ENCODE peak calls at places on chromosome 9, in ten cellular contexts. One of them, this sample, is unnamed.

GRCh38 chr9:108645520-108645919 is 210.3 kb downstream of the ACTL7B start:
- DNase-seq in adrenal gland: no peak
- DNase-seq in right lobe of liver: no peak
- DNase-seq in H1: no peak
- DNase-seq in sigmoid colon: no peak
- DNase-seq in spleen: no peak
- DNase-seq in esophagus squamous epithelium: no peak
- DNase-seq in ovary: no peak
- DNase-seq in lower leg skin: no peak
- DNase-seq in uterus: no peak
- DNase-seq in this sample: no peak

GRCh38 chr9:115740986-115741385 is 412.6 kb upstream of the PAPPA start:
- DNase-seq in adrenal gland: no peak
- DNase-seq in right lobe of liver: no peak
- DNase-seq in H1: no peak
- DNase-seq in sigmoid colon: no peak
- DNase-seq in spleen: no peak
- DNase-seq in esophagus squamous epithelium: no peak
- DNase-seq in ovary: no peak
- DNase-seq in lower leg skin: no peak
- DNase-seq in uterus: no peak
- DNase-seq in this sample: no peak

GRCh38 chr9:88659126-88659525 is 124.1 kb downstream of the NXNL2 start:
- DNase-seq in adrenal gland: no peak
- DNase-seq in right lobe of liver: no peak
- DNase-seq in H1: no peak
- DNase-seq in sigmoid colon: no peak
- DNase-seq in spleen: no peak
- DNase-seq in esophagus squamous epithelium: no peak
- DNase-seq in ovary: no peak
- DNase-seq in lower leg skin: no peak
- DNase-seq in uterus: no peak
- DNase-seq in this sample: no peak

GRCh38 chr9:104802110-104802509 is 38.2 kb downstream of the NIPSNAP3B start:
- DNase-seq in adrenal gland: no peak
- DNase-seq in right lobe of liver: no peak
- DNase-seq in H1: no peak
- DNase-seq in sigmoid colon: no peak
- DNase-seq in spleen: no peak
- DNase-seq in esophagus squamous epithelium: no peak
- DNase-seq in ovary: no peak
- DNase-seq in lower leg skin: no peak
- DNase-seq in uterus: no peak
- DNase-seq in this sample: no peak

GRCh38 chr9:76413658-76414057 is 19.4 kb upstream of the RFK start:
- DNase-seq in adrenal gland: no peak
- DNase-seq in right lobe of liver: no peak
- DNase-seq in H1: no peak
- DNase-seq in sigmoid colon: no peak
- DNase-seq in spleen: no peak
- DNase-seq in esophagus squamous epithelium: no peak
- DNase-seq in ovary: no peak
- DNase-seq in lower leg skin: no peak
- DNase-seq in uterus: no peak
- DNase-seq in this sample: no peak

GRCh38 chr9:129143461-129143927 is 32.3 kb downstream of the PTPA start:
- DNase-seq in adrenal gland: peak
- DNase-seq in right lobe of liver: peak
- DNase-seq in H1: no peak
- DNase-seq in sigmoid colon: peak
- DNase-seq in spleen: peak
- DNase-seq in esophagus squamous epithelium: no peak
- DNase-seq in ovary: peak
- DNase-seq in lower leg skin: peak
- DNase-seq in uterus: peak
- DNase-seq in this sample: no peak

GRCh38 chr9:88757406-88758010 is 222.5 kb downstream of the NXNL2 start:
- DNase-seq in adrenal gland: no peak
- DNase-seq in right lobe of liver: no peak
- DNase-seq in H1: no peak
- DNase-seq in sigmoid colon: no peak
- DNase-seq in spleen: peak
- DNase-seq in esophagus squamous epithelium: no peak
- DNase-seq in ovary: no peak
- DNase-seq in lower leg skin: no peak
- DNase-seq in uterus: no peak
- DNase-seq in this sample: no peak

GRCh38 chr9:118533101-118533500 is 828.9 kb downstream of the TLR4 start:
- DNase-seq in adrenal gland: no peak
- DNase-seq in right lobe of liver: no peak
- DNase-seq in H1: no peak
- DNase-seq in sigmoid colon: no peak
- DNase-seq in spleen: no peak
- DNase-seq in esophagus squamous epithelium: no peak
- DNase-seq in ovary: no peak
- DNase-seq in lower leg skin: no peak
- DNase-seq in uterus: no peak
- DNase-seq in this sample: no peak

GRCh38 chr9:131500377-131500776 is 2.3 kb upstream of the POMT1 start:
- DNase-seq in adrenal gland: no peak
- DNase-seq in right lobe of liver: no peak
- DNase-seq in H1: no peak
- DNase-seq in sigmoid colon: no peak
- DNase-seq in spleen: no peak
- DNase-seq in esophagus squamous epithelium: no peak
- DNase-seq in ovary: no peak
- DNase-seq in lower leg skin: no peak
- DNase-seq in uterus: no peak
- DNase-seq in this sample: no peak

GRCh38 chr9:19379697-19380046 is 364 bp downstream of the RPS6 start:
- DNase-seq in adrenal gland: peak
- DNase-seq in right lobe of liver: no peak
- DNase-seq in H1: no peak
- DNase-seq in sigmoid colon: no peak
- DNase-seq in spleen: peak
- DNase-seq in esophagus squamous epithelium: no peak
- DNase-seq in ovary: no peak
- DNase-seq in lower leg skin: peak
- DNase-seq in uterus: no peak
- DNase-seq in this sample: no peak

GRCh38 chr9:71514344-71514975 is 253.9 kb downstream of the CEMIP2 start:
- DNase-seq in adrenal gland: no peak
- DNase-seq in right lobe of liver: no peak
- DNase-seq in H1: no peak
- DNase-seq in sigmoid colon: no peak
- DNase-seq in spleen: no peak
- DNase-seq in esophagus squamous epithelium: no peak
- DNase-seq in ovary: no peak
- DNase-seq in lower leg skin: no peak
- DNase-seq in uterus: no peak
- DNase-seq in this sample: no peak

GRCh38 chr9:130732793-130733221 is 39.2 kb downstream of the EXOSC2 start:
- DNase-seq in adrenal gland: no peak
- DNase-seq in right lobe of liver: no peak
- DNase-seq in H1: no peak
- DNase-seq in sigmoid colon: no peak
- DNase-seq in spleen: no peak
- DNase-seq in esophagus squamous epithelium: no peak
- DNase-seq in ovary: no peak
- DNase-seq in lower leg skin: no peak
- DNase-seq in uterus: no peak
- DNase-seq in this sample: no peak

GRCh38 chr9:116298992-116299391 is 145.4 kb downstream of the PAPPA start:
- DNase-seq in adrenal gland: no peak
- DNase-seq in right lobe of liver: no peak
- DNase-seq in H1: no peak
- DNase-seq in sigmoid colon: no peak
- DNase-seq in spleen: no peak
- DNase-seq in esophagus squamous epithelium: no peak
- DNase-seq in ovary: no peak
- DNase-seq in lower leg skin: no peak
- DNase-seq in uterus: no peak
- DNase-seq in this sample: no peak

GRCh38 chr9:37290881-37291485 is 131.5 kb upstream of the GRHPR start:
- DNase-seq in adrenal gland: no peak
- DNase-seq in right lobe of liver: no peak
- DNase-seq in H1: no peak
- DNase-seq in sigmoid colon: no peak
- DNase-seq in spleen: no peak
- DNase-seq in esophagus squamous epithelium: no peak
- DNase-seq in ovary: no peak
- DNase-seq in lower leg skin: no peak
- DNase-seq in uterus: no peak
- DNase-seq in this sample: no peak

GRCh38 chr9:27572566-27572917 is 739 bp downstream of the C9orf72 start:
- DNase-seq in adrenal gland: peak
- DNase-seq in right lobe of liver: peak
- DNase-seq in H1: no peak
- DNase-seq in sigmoid colon: peak
- DNase-seq in spleen: no peak
- DNase-seq in esophagus squamous epithelium: peak
- DNase-seq in ovary: no peak
- DNase-seq in lower leg skin: no peak
- DNase-seq in uterus: no peak
- DNase-seq in this sample: no peak
- TF ChIP-seq POLR2A in adrenal gland: peak
- TF ChIP-seq POLR2A in right lobe of liver: no peak
- TF ChIP-seq POLR2A in H1: no peak
- TF ChIP-seq POLR2A in sigmoid colon: no peak
- TF ChIP-seq POLR2A in spleen: peak
- TF ChIP-seq POLR2A in esophagus squamous epithelium: peak
- TF ChIP-seq POLR2A in ovary: no peak
- TF ChIP-seq POLR2A in lower leg skin: no peak
- TF ChIP-seq POLR2A in uterus: no peak
- TF ChIP-seq POLR2A in this sample: no peak

DNA sequence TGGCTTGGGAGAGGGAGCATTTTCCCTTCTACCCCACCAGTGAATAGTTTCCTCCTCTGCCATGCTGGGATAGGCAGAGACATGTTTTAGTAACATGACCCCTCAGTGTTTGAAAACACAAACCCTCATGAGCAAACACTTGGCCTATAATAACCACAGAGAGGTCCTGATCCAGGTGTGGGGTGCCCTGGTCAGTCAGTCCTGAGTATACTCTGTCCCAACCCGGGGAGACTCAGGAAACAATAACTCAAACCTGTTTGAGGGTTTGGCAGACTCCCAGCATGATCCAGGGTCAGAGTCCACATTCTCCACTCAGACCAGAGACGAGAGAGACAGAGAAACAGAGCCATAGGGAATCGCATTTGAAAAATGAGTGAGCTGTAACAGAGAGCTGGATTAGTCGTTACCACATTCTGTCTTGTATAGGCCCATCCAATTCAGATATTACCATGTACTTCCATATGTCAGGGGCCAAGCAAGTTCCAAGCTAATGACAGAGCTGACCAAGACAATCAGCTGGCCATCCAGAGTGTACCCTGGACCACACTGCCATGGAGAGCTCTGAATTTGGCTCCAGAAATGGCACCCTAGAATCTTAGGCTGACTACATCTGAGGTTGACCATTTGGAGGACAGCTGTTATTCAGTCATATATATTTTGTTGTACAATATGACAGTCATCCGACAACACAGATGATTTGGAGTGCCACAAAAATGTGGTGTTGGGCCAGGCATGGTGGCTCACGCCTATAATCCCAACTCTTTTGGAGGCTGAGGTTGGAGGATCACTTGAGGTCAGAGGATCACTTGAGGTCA is 4.2 kb upstream of the CA9 start:
- DNase-seq in adrenal gland: no peak
- DNase-seq in right lobe of liver: peak
- DNase-seq in H1: no peak
- DNase-seq in sigmoid colon: no peak
- DNase-seq in spleen: peak
- DNase-seq in esophagus squamous epithelium: no peak
- DNase-seq in ovary: no peak
- DNase-seq in lower leg skin: no peak
- DNase-seq in uterus: no peak
- DNase-seq in this sample: peak
- TF ChIP-seq POLR2A in adrenal gland: no peak
- TF ChIP-seq POLR2A in right lobe of liver: no peak
- TF ChIP-seq POLR2A in H1: no peak
- TF ChIP-seq POLR2A in sigmoid colon: no peak
- TF ChIP-seq POLR2A in spleen: no peak
- TF ChIP-seq POLR2A in esophagus squamous epithelium: no peak
- TF ChIP-seq POLR2A in ovary: no peak
- TF ChIP-seq POLR2A in lower leg skin: no peak
- TF ChIP-seq POLR2A in uterus: no peak
- TF ChIP-seq POLR2A in this sample: no peak

GRCh38 chr9:111895996-111896941 is at the start of gene UGCG:
- DNase-seq in adrenal gland: peak
- DNase-seq in right lobe of liver: peak
- DNase-seq in H1: peak
- DNase-seq in sigmoid colon: peak
- DNase-seq in spleen: peak
- DNase-seq in esophagus squamous epithelium: peak
- DNase-seq in ovary: peak
- DNase-seq in lower leg skin: peak
- DNase-seq in uterus: peak
- DNase-seq in this sample: peak
- TF ChIP-seq POLR2A in adrenal gland: peak
- TF ChIP-seq POLR2A in right lobe of liver: peak
- TF ChIP-seq POLR2A in H1: peak
- TF ChIP-seq POLR2A in sigmoid colon: peak
- TF ChIP-seq POLR2A in spleen: peak
- TF ChIP-seq POLR2A in esophagus squamous epithelium: peak
- TF ChIP-seq POLR2A in ovary: peak
- TF ChIP-seq POLR2A in lower leg skin: peak
- TF ChIP-seq POLR2A in uterus: peak
- TF ChIP-seq POLR2A in this sample: peak

DNA sequence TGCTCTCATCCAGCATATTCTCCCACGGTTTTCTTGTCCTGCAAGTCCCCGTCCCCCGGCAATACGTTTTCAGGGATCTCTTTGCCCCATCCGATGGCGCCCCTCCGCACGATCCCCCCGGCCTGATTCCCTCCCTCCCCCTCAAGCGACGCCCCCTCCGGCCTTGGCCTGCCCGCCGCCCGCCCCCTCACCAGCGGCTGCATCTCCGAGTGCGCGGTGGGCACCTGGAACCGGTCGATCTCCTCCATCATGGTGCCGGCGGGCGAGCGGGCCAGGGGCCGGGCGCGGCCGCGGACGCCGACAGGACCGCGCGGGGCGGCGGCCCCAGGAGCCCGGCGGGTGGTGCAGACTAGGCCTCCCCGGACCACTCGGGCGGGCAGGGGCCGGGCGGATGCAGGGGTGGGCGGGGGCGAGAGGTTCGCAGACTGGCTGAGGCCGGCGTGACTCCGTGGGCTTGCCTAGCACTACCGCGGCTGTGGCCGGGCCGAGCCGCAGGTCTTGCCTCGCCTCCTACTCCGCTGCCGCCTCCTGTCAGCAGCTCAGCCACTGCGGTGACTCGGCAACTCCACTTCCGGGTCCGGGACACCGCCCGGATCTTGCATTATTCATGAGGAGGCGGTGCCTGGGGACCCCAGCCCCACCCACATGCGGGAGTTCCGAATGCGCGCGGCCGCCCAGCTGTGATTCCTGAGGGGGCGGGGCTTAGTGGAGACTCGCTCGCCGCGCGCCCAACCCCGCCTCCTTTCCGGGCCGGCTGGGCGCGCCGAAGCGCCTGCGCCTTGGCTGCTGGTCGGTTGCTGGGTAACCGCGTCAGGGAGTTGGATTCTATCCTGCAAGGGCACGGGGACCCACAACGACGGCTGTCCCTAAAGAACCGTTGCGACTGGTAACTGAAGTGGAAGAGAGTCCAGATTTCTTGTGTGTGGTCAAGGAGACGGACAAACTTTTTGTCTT is at the start of the genes DNAI1 and FAM219A:
- DNase-seq in adrenal gland: peak
- DNase-seq in right lobe of liver: peak
- DNase-seq in H1: peak
- DNase-seq in sigmoid colon: peak
- DNase-seq in spleen: peak
- DNase-seq in esophagus squamous epithelium: peak
- DNase-seq in ovary: peak
- DNase-seq in lower leg skin: peak
- DNase-seq in uterus: peak
- DNase-seq in this sample: peak
- TF ChIP-seq POLR2A in adrenal gland: peak
- TF ChIP-seq POLR2A in right lobe of liver: peak
- TF ChIP-seq POLR2A in H1: peak
- TF ChIP-seq POLR2A in sigmoid colon: peak
- TF ChIP-seq POLR2A in spleen: no peak
- TF ChIP-seq POLR2A in esophagus squamous epithelium: peak
- TF ChIP-seq POLR2A in ovary: peak
- TF ChIP-seq POLR2A in lower leg skin: no peak
- TF ChIP-seq POLR2A in uterus: peak
- TF ChIP-seq POLR2A in this sample: peak